ENCODE peak calls at places on chromosomes 11 and 22, in four cellular contexts. L, Z, Y and V are unnamed samples.

GRCh38 chr11:87421422-87421821 is 383.7 kb downstream of the TMEM135 start:
- DNase-seq in L (peak), Z (peak), Y (no peak), V (peak)

GRCh38 chr11:33867996-33868645 is 23.8 kb downstream of the LMO2 start:
- DNase-seq in L (no peak), Z (no peak), Y (no peak), V (no peak)

GRCh38 chr11:99548264-99548663 is 527.5 kb downstream of the CNTN5 start:
- DNase-seq in L (no peak), Z (no peak), Y (no peak), V (no peak)

GRCh38 chr22:46708766-46709330 is 29.2 kb downstream of the CERK start:
- DNase-seq in L (no peak), Z (no peak), Y (no peak), V (no peak)

GRCh38 chr22:35376728-35377472 is 4.0 kb upstream of the HMOX1 start:
- DNase-seq in L (peak), Z (peak), Y (peak), V (peak)

GRCh38 chr11:79375818-79376550 is 64.8 kb downstream of the TENM4 start:
- DNase-seq in L (no peak), Z (no peak), Y (no peak), V (no peak)

GRCh38 chr22:41302016-41302767 is 867 bp downstream of the ZC3H7B start:
- DNase-seq in L (peak), Z (no peak), Y (no peak), V (no peak)

GRCh38 chr11:100932474-100933100 is 197.0 kb downstream of the PGR start:
- DNase-seq in L (no peak), Z (peak), Y (no peak), V (peak)

GRCh38 chr11:102341844-102342318 is 5.1 kb upstream of the BIRC2 start:
- DNase-seq in L (peak), Z (peak), Y (peak), V (peak)